ENCODE peak calls at places on chromosomes 5 and 9, in nine cellular contexts. V is A549; Q is sigmoid colon; P is mesendoderm; B is ovary; X is colonic mucosa; S is CD4-positive, alpha-beta memory T cell; T is breast epithelium; N is transverse colon. E is an unnamed sample.
A peak's percentile ranks its signal among the peaks of the same experiment; 100 is the strongest.

GRCh38 chr5:125402787-125403186 is 656.3 kb upstream of the ZNF608 start:
- DNase-seq in V (no peak), Q (no peak), P (no peak), B (no peak), X (no peak), S (no peak), T (no peak), N (no peak), E (no peak)

GRCh38 chr5:10863763-10864383 is 102.8 kb upstream of the DAP start:
- DNase-seq in V (peak; percentile 56), Q (no peak), P (peak; percentile 80), B (no peak), X (peak; percentile 61), S (peak; percentile 32), T (no peak), N (peak; percentile 49), E (peak; percentile 93)

GRCh38 chr9:10268500-10269485 is 344.0 kb downstream of the PTPRD start:
- DNase-seq in V (peak; percentile 7), Q (no peak), P (peak; percentile 72), B (no peak), X (no peak), S (no peak), T (no peak), N (no peak), E (peak; percentile 91)

GRCh38 chr5:178182158-178182876 is 4.9 kb downstream of the GMCL2 start:
- DNase-seq in V (no peak), Q (no peak), P (peak; percentile 84), B (no peak), X (no peak), S (no peak), T (no peak), N (no peak), E (peak; percentile 63)

GRCh38 chr5:65394078-65394477 is 87.6 kb downstream of the ADAMTS6 start:
- DNase-seq in V (peak; percentile 2), Q (peak; percentile 68), P (no peak), B (peak; percentile 56), X (no peak), S (no peak), T (no peak), N (peak; percentile 8), E (no peak)

GRCh38 chr5:15785636-15786035 is 285.7 kb downstream of the FBXL7 start:
- DNase-seq in V (no peak), Q (no peak), P (no peak), B (no peak), X (no peak), S (no peak), T (no peak), N (no peak), E (no peak)

GRCh38 chr5:144033481-144033880 is 137.0 kb downstream of the YIPF5 start:
- DNase-seq in V (no peak), Q (no peak), P (no peak), B (no peak), X (no peak), S (no peak), T (no peak), N (no peak), E (no peak)

GRCh38 chr9:18474778-18475177 is 825 bp downstream of the ADAMTSL1 start:
- DNase-seq in V (no peak), Q (no peak), P (no peak), B (no peak), X (no peak), S (no peak), T (no peak), N (no peak), E (no peak)

GRCh38 chr5:14665110-14665822 is 748 bp downstream of the OTULIN start:
- DNase-seq in V (peak; percentile 29), Q (no peak), P (peak; percentile 62), B (peak; percentile 30), X (peak; percentile 74), S (no peak), T (no peak), N (peak; percentile 65), E (peak; percentile 77)

GRCh38 chr9:93658184-93658925 is 82.0 kb downstream of the PHF2 start:
- DNase-seq in V (no peak), Q (peak; percentile 54), P (no peak), B (no peak), X (no peak), S (no peak), T (no peak), N (peak; percentile 3), E (no peak)

GRCh38 chr9:2271426-2271825 is 256.3 kb downstream of the SMARCA2 start:
- DNase-seq in V (peak; percentile 39), Q (no peak), P (peak; percentile 72), B (peak; percentile 45), X (no peak), S (no peak), T (peak; percentile 23), N (peak; percentile 10), E (peak; percentile 85)

GRCh38 chr9:91681461-91682305 is 258.1 kb upstream of the NFIL3 start:
- DNase-seq in V (peak; percentile 58), Q (peak; percentile 88), P (peak; percentile 79), B (peak; percentile 68), X (peak; percentile 64), S (peak; percentile 34), T (peak; percentile 28), N (peak; percentile 78), E (peak; percentile 95)

GRCh38 chr5:172921906-172922305 is 37.3 kb upstream of the RPL26L1 start:
- DNase-seq in V (no peak), Q (no peak), P (no peak), B (no peak), X (no peak), S (no peak), T (no peak), N (no peak), E (no peak)

GRCh38 chr5:172923539-172923938 is 35.7 kb upstream of the RPL26L1 start:
- DNase-seq in V (no peak), Q (no peak), P (no peak), B (no peak), X (no peak), S (no peak), T (no peak), N (no peak), E (no peak)

GRCh38 chr5:172926008-172926523 is 33.2 kb upstream of the RPL26L1 start:
- DNase-seq in V (no peak), Q (no peak), P (no peak), B (no peak), X (no peak), S (no peak), T (no peak), N (no peak), E (no peak)

GRCh38 chr5:172926796-172927195 is 32.4 kb upstream of the RPL26L1 start:
- DNase-seq in V (peak; percentile 60), Q (no peak), P (no peak), B (no peak), X (no peak), S (no peak), T (no peak), N (no peak), E (no peak)

GRCh38 chr5:172925336-172925948 is 33.8 kb upstream of the RPL26L1 start:
- DNase-seq in V (no peak), Q (no peak), P (no peak), B (no peak), X (no peak), S (no peak), T (no peak), N (no peak), E (no peak)
- H3K4me1 ChIP-seq in V (peaks cover 65% of the 10 kb centered on the region), Q (peaks cover 4% of the 10 kb centered on the region), P (no peaks in the 10 kb centered on the region), B (no peaks in the 10 kb centered on the region), X (no peaks in the 10 kb centered on the region), S (no peaks in the 10 kb centered on the region), T (no peaks in the 10 kb centered on the region), N (no peaks in the 10 kb centered on the region), E (no peaks in the 10 kb centered on the region)

DNA sequence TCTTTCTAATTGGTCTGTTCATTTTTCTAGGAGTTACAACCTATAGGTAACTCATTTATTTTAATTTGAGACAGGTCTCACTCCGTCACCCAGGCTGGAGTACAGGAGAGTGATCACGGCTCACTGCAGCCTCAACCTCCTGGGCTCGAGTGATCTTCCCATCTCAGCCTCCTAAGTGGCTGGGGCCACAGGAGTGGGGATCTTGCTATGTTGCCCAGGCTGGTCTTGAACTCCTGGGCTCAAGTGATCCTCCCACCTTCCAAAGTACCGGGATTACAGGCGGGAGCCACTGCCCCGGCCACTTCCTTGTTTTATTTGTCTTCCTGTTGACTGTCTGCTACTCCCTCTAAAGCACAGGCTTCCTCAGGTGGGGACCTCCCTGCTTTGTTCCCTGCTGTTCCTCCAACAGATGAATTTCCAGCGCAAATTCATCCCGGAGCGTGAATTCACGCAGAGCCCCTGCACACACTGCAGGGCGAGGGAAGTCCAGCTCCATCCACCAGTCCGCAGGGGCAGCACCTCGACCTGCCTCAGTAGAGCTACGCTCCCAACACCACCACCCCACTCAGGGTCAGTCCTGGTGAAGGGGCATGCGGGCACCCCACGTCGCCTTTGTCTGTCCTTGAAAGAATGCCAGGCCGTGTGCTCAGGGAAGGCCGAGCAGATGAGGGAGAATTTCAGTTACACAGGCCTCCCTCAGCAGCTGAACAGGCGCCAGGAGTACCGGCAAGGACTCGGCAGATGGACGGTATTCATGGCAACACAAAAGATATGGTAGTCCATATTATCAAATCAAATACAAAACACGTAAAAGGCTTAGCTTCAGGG is 6.3 kb downstream of the QSOX2 start:
- DNase-seq in V (no peak), Q (no peak), P (no peak), B (no peak), X (no peak), S (no peak), T (no peak), N (no peak), E (no peak)
- H3K4me1 ChIP-seq in V (peaks cover 12% of the 10 kb centered on the region), Q (peaks cover 2% of the 10 kb centered on the region), P (no peaks in the 10 kb centered on the region), B (peaks cover 2% of the 10 kb centered on the region), X (no peaks in the 10 kb centered on the region), S (peaks cover 21% of the 10 kb centered on the region), T (no peaks in the 10 kb centered on the region), N (peaks cover 2% of the 10 kb centered on the region), E (peaks cover 4% of the 10 kb centered on the region)

GRCh38 chr9:130631331-130632080 is 32.9 kb upstream of the PRDM12 start:
- DNase-seq in V (no peak), Q (no peak), P (no peak), B (no peak), X (no peak), S (no peak), T (no peak), N (no peak), E (no peak)
- H3K4me1 ChIP-seq in V (no peaks in the 10 kb centered on the region), Q (no peaks in the 10 kb centered on the region), P (no peaks in the 10 kb centered on the region), B (no peaks in the 10 kb centered on the region), X (no peaks in the 10 kb centered on the region), S (no peaks in the 10 kb centered on the region), T (no peaks in the 10 kb centered on the region), N (no peaks in the 10 kb centered on the region), E (no peaks in the 10 kb centered on the region)

GRCh38 chr5:95900383-95900958 is 61.2 kb downstream of the ELL2 start:
- DNase-seq in V (no peak), Q (peak; percentile 71), P (no peak), B (no peak), X (no peak), S (no peak), T (no peak), N (no peak), E (no peak)

GRCh38 chr5:95903838-95904237 is 57.8 kb downstream of the ELL2 start:
- DNase-seq in V (no peak), Q (no peak), P (no peak), B (no peak), X (no peak), S (no peak), T (no peak), N (no peak), E (no peak)

GRCh38 chr5:95901676-95902646 is 59.7 kb downstream of the ELL2 start:
- DNase-seq in V (peak; percentile 58), Q (no peak), P (peak; percentile 28), B (no peak), X (no peak), S (no peak), T (no peak), N (no peak), E (no peak)

GRCh38 chr5:95899040-95899439 is 62.6 kb downstream of the ELL2 start:
- DNase-seq in V (no peak), Q (no peak), P (no peak), B (no peak), X (no peak), S (no peak), T (no peak), N (no peak), E (no peak)

GRCh38 chr5:95899848-95900247 is 61.8 kb downstream of the ELL2 start:
- DNase-seq in V (no peak), Q (no peak), P (no peak), B (no peak), X (no peak), S (no peak), T (no peak), N (no peak), E (no peak)
- H3K4me1 ChIP-seq in V (peaks cover 10% of the 10 kb centered on the region), Q (peaks cover 5% of the 10 kb centered on the region), P (peaks cover 2% of the 10 kb centered on the region), B (no peaks in the 10 kb centered on the region), X (no peaks in the 10 kb centered on the region), S (no peaks in the 10 kb centered on the region), T (no peaks in the 10 kb centered on the region), N (no peaks in the 10 kb centered on the region), E (no peaks in the 10 kb centered on the region)

E was measured in endodermal cell.